ENCODE peak calls at places on chromosome 11, in ten cellular contexts. One of them, this sample, is unnamed.
A peak's percentile ranks its signal among the peaks of the same experiment; 100 is the strongest.

GRCh38 chr11:124746621-124747243 is 5.3 kb downstream of the VSIG2 start:
- DNase-seq in amniotic stem cell: no peak
- DNase-seq in nephron progenitor cell: peak; percentile 77
- DNase-seq in BE2C: peak; percentile 76
- DNase-seq in A549: peak; percentile 85
- DNase-seq in A172: peak; percentile 35
- DNase-seq in NAMALWA: peak; percentile 88
- DNase-seq in KG1: no peak
- DNase-seq in endothelial cell: peak; percentile 75
- DNase-seq in MCF 10A: peak; percentile 90
- DNase-seq in this sample: peak; percentile 91

GRCh38 chr11:297666-298405 is 1.5 kb downstream of the IFITM5 start:
- DNase-seq in amniotic stem cell: no peak
- DNase-seq in nephron progenitor cell: peak; percentile 3
- DNase-seq in BE2C: no peak
- DNase-seq in A549: no peak
- DNase-seq in A172: no peak
- DNase-seq in NAMALWA: no peak
- DNase-seq in KG1: no peak
- DNase-seq in endothelial cell: no peak
- DNase-seq in MCF 10A: no peak
- DNase-seq in this sample: no peak

GRCh38 chr11:14537134-14537599 is 17.0 kb upstream of the PSMA1 start:
- DNase-seq in amniotic stem cell: no peak
- DNase-seq in nephron progenitor cell: peak; percentile 19
- DNase-seq in BE2C: peak; percentile 16
- DNase-seq in A549: peak; percentile 65
- DNase-seq in A172: peak; percentile 35
- DNase-seq in NAMALWA: peak; percentile 75
- DNase-seq in KG1: peak; percentile 53
- DNase-seq in endothelial cell: no peak
- DNase-seq in MCF 10A: peak; percentile 35
- DNase-seq in this sample: no peak

GRCh38 chr11:130671801-130672700 is 223.6 kb downstream of the ADAMTS15 start:
- DNase-seq in amniotic stem cell: peak; percentile 84
- DNase-seq in nephron progenitor cell: peak; percentile 41
- DNase-seq in BE2C: peak; percentile 65
- DNase-seq in A549: no peak
- DNase-seq in A172: peak; percentile 38
- DNase-seq in NAMALWA: no peak
- DNase-seq in KG1: no peak
- DNase-seq in endothelial cell: no peak
- DNase-seq in MCF 10A: peak; percentile 1
- DNase-seq in this sample: peak; percentile 84

GRCh38 chr11:15704064-15704463 is 589.3 kb downstream of the INSC start:
- DNase-seq in amniotic stem cell: no peak
- DNase-seq in nephron progenitor cell: no peak
- DNase-seq in BE2C: no peak
- DNase-seq in A549: no peak
- DNase-seq in A172: no peak
- DNase-seq in NAMALWA: no peak
- DNase-seq in KG1: no peak
- DNase-seq in endothelial cell: no peak
- DNase-seq in MCF 10A: no peak
- DNase-seq in this sample: peak; percentile 55

GRCh38 chr11:44632466-44633123 is 67.1 kb downstream of the CD82 start:
- DNase-seq in amniotic stem cell: no peak
- DNase-seq in nephron progenitor cell: no peak
- DNase-seq in BE2C: no peak
- DNase-seq in A549: peak; percentile 66
- DNase-seq in A172: no peak
- DNase-seq in NAMALWA: peak; percentile 26
- DNase-seq in KG1: no peak
- DNase-seq in endothelial cell: peak; percentile 56
- DNase-seq in MCF 10A: peak; percentile 67
- DNase-seq in this sample: peak; percentile 69

GRCh38 chr11:66126808-66127555 is 56.9 kb downstream of the PACS1 start:
- DNase-seq in amniotic stem cell: no peak
- DNase-seq in nephron progenitor cell: peak; percentile 28
- DNase-seq in BE2C: peak; percentile 31
- DNase-seq in A549: no peak
- DNase-seq in A172: no peak
- DNase-seq in NAMALWA: peak; percentile 74
- DNase-seq in KG1: no peak
- DNase-seq in endothelial cell: peak; percentile 18
- DNase-seq in MCF 10A: peak; percentile 62
- DNase-seq in this sample: peak; percentile 23

GRCh38 chr11:105109855-105110750 is 29.5 kb downstream of the CARD18 start:
- DNase-seq in amniotic stem cell: no peak
- DNase-seq in nephron progenitor cell: no peak
- DNase-seq in BE2C: no peak
- DNase-seq in A549: no peak
- DNase-seq in A172: no peak
- DNase-seq in NAMALWA: no peak
- DNase-seq in KG1: no peak
- DNase-seq in endothelial cell: no peak
- DNase-seq in MCF 10A: peak; percentile 41
- DNase-seq in this sample: no peak

GRCh38 chr11:84671325-84672019 is 955.7 kb downstream of the DLG2 start:
- DNase-seq in amniotic stem cell: no peak
- DNase-seq in nephron progenitor cell: no peak
- DNase-seq in BE2C: no peak
- DNase-seq in A549: no peak
- DNase-seq in A172: no peak
- DNase-seq in NAMALWA: no peak
- DNase-seq in KG1: no peak
- DNase-seq in endothelial cell: no peak
- DNase-seq in MCF 10A: no peak
- DNase-seq in this sample: no peak

GRCh38 chr11:126146454-126147192 is 64.8 kb downstream of the RPUSD4 start:
- DNase-seq in amniotic stem cell: no peak
- DNase-seq in nephron progenitor cell: peak; percentile 63
- DNase-seq in BE2C: no peak
- DNase-seq in A549: no peak
- DNase-seq in A172: no peak
- DNase-seq in NAMALWA: no peak
- DNase-seq in KG1: no peak
- DNase-seq in endothelial cell: no peak
- DNase-seq in MCF 10A: no peak
- DNase-seq in this sample: peak; percentile 68

GRCh38 chr11:95495722-95496121 is 264.7 kb upstream of the SESN3 start:
- DNase-seq in amniotic stem cell: no peak
- DNase-seq in nephron progenitor cell: no peak
- DNase-seq in BE2C: no peak
- DNase-seq in A549: no peak
- DNase-seq in A172: no peak
- DNase-seq in NAMALWA: no peak
- DNase-seq in KG1: no peak
- DNase-seq in endothelial cell: no peak
- DNase-seq in MCF 10A: no peak
- DNase-seq in this sample: no peak

GRCh38 chr11:76067099-76067498 is 139.2 kb downstream of the WNT11 start:
- DNase-seq in amniotic stem cell: no peak
- DNase-seq in nephron progenitor cell: no peak
- DNase-seq in BE2C: no peak
- DNase-seq in A549: no peak
- DNase-seq in A172: no peak
- DNase-seq in NAMALWA: no peak
- DNase-seq in KG1: no peak
- DNase-seq in endothelial cell: no peak
- DNase-seq in MCF 10A: no peak
- DNase-seq in this sample: no peak

GRCh38 chr11:75565221-75565814 is 3.3 kb downstream of the SERPINH1 start:
- DNase-seq in amniotic stem cell: peak; percentile 37
- DNase-seq in nephron progenitor cell: no peak
- DNase-seq in BE2C: no peak
- DNase-seq in A549: no peak
- DNase-seq in A172: peak; percentile 92
- DNase-seq in NAMALWA: no peak
- DNase-seq in KG1: no peak
- DNase-seq in endothelial cell: no peak
- DNase-seq in MCF 10A: peak; percentile 69
- DNase-seq in this sample: peak; percentile 87